ENCODE peak calls at places on chromosomes 6 and 20, in four cellular contexts. I is psoas muscle; C is stomach; O is CD8-positive, alpha-beta T cell. J is an unnamed sample. For H3K36me3, the result is how much of the 10 kb centered on the place peaks cover.

GRCh38 chr20:35992713-35993335 is 24.4 kb downstream of the CNBD2 start:
- DNase-seq in I (no peak), C (peak), O (peak), J (no peak)

GRCh38 chr6:19865178-19865577 is 28.0 kb downstream of the ID4 start:
- DNase-seq in I (no peak), C (no peak), O (no peak), J (no peak)

GRCh38 chr20:3931664-3932063 is 42.5 kb downstream of the PANK2 start:
- DNase-seq in I (no peak), C (no peak), O (no peak), J (no peak)

GRCh38 chr6:90297866-90298381 is 1.3 kb upstream of the BACH2 start:
- DNase-seq in I (no peak), C (no peak), O (no peak), J (no peak)

GRCh38 chr6:113050010-113050893 is 703.1 kb downstream of the RFPL4B start:
- DNase-seq in I (no peak), C (no peak), O (no peak), J (no peak)

GRCh38 chr6:16276991-16277981 is 38.9 kb downstream of the GMPR start:
- DNase-seq in I (peak), C (peak), O (no peak), J (peak)

GRCh38 chr20:49395183-49395582 is 87.3 kb downstream of the KCNB1 start:
- DNase-seq in I (peak), C (no peak), O (no peak), J (no peak)

GRCh38 chr20:5510446-5510845 is 193.7 kb upstream of the PROKR2 start:
- DNase-seq in I (no peak), C (no peak), O (no peak), J (no peak)

GRCh38 chr6:39211183-39211582 is 18.1 kb downstream of the KCNK5 start:
- DNase-seq in I (no peak), C (no peak), O (no peak), J (no peak)

GRCh38 chr6:21612067-21612745 is 18.7 kb downstream of the SOX4 start:
- DNase-seq in I (no peak), C (no peak), O (no peak), J (no peak)

GRCh38 chr20:13898012-13898612 is 92.3 kb downstream of the SEL1L2 start:
- DNase-seq in I (no peak), C (no peak), O (no peak), J (no peak)

DNA sequence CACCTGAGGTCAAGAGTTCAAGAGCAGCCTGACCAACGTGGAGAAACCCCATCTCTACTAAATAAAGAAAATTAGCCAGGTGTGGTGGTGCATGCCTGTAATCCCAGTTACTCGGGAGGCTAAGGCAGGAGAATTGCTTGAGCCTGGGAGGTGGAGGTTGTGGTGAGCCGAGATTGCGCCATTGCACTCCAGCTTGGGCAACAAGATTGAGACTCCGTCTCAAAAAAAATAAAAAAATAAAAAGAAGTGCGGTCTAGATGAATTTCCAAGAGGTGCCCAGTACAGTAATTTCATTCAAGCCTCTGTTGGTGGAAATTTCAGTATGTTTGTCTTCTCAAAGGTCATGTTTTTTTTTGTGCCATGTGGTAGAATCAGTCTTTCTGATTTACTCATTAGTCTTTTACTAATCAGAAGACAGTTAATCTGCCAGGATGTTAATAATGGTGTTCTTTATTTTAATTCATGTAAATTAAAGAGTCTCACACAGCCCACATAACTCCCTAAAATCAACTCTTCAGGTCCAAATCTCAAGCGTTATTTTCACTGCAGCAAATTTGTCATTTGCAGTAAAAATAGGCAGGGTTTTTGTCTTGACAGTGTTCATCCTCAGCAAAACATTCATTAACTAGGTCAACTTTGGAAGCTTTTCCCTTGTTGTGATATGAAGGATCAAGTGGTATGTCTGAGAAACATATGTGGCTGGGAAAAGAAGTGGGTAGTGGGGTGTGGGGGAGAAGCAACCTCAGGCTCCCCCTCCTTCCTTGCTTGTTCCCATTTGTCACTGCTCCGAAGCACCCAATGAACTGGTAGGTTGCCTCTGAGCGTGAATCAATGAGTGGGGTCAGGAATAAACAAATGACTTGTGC is 13.3 kb downstream of the TP53INP2 start:
- DNase-seq in I (no peak), C (no peak), O (no peak), J (no peak)
- H3K4me3 ChIP-seq in I (no peak), C (no peak), O (no peak), J (no peak)

GRCh38 chr20:57047281-57048026 is 219.0 kb downstream of the BMP7 start:
- DNase-seq in I (no peak), C (no peak), O (no peak), J (no peak)
- TF ChIP-seq CTCF in I (no peak), C (no peak), O (no peak), J (peak)

GRCh38 chr6:37311666-37312473 is 41.9 kb upstream of the RNF8 start:
- DNase-seq in I (no peak), C (no peak), O (no peak), J (no peak)

GRCh38 chr6:37313698-37314097 is 40.1 kb upstream of the RNF8 start:
- DNase-seq in I (no peak), C (no peak), O (no peak), J (no peak)

GRCh38 chr6:37314803-37315515 is 38.8 kb upstream of the RNF8 start:
- DNase-seq in I (no peak), C (peak), O (peak), J (no peak)

GRCh38 chr6:37316071-37316470 is 37.7 kb upstream of the RNF8 start:
- DNase-seq in I (no peak), C (no peak), O (no peak), J (no peak)

DNA sequence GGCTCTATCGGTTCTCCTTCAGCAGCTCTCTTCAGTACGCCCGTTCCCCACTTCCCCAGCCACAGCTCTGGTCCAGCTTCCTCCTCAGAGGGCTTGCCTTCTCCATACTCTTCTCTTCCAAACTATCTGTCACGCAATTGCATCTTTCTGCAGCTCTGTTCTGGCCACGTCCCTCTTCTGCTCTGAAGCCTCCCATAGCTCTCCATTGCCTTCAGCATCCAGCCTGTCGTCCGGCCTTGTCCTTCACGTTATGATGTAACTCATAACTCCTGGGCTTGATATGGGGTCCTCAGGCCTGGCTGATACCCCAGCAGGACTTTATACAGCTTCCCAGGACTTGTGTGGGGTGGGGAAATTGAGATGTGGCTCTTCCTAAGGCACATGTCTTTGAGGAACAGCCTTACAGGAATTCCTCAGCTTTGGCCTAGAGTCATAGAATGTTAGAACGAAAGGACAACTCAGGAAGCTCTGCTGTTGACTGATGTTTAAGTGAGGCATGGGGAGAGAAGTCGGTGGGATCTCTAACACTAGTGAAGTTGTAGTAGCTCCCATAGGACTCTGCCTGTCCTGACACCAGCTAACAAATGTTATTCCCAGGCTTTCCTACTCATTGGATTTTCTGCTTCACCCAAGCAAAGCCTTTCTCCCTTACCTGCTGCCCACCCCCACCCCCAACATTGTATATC is 39.5 kb upstream of the RNF8 start:
- DNase-seq in I (no peak), C (no peak), O (no peak), J (no peak)
- H3K36me3 ChIP-seq in I (half or more), C (half or more), O (under half), J (under half)

DNA sequence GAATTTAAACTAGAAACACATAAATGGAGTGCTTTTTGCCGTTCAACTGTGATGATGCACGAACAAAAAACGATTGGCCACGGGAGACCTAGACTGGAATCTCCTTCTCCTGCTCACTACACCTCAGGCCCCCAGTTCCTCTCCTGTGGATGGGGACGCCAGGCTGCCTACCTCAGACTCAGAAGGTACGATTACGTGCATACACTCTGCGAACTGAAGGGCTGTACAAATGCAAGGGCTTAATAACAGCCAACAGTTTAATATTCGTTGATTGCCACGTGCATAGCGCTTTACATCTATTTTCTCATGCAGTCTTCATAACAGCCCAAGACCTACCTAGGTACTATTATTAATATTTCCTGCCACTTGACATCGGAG is 495 bp upstream of the ARMC2 start:
- DNase-seq in I (no peak), C (no peak), O (no peak), J (no peak)
- H3K4me3 ChIP-seq in I (peak), C (peak), O (peak), J (peak)

DNA sequence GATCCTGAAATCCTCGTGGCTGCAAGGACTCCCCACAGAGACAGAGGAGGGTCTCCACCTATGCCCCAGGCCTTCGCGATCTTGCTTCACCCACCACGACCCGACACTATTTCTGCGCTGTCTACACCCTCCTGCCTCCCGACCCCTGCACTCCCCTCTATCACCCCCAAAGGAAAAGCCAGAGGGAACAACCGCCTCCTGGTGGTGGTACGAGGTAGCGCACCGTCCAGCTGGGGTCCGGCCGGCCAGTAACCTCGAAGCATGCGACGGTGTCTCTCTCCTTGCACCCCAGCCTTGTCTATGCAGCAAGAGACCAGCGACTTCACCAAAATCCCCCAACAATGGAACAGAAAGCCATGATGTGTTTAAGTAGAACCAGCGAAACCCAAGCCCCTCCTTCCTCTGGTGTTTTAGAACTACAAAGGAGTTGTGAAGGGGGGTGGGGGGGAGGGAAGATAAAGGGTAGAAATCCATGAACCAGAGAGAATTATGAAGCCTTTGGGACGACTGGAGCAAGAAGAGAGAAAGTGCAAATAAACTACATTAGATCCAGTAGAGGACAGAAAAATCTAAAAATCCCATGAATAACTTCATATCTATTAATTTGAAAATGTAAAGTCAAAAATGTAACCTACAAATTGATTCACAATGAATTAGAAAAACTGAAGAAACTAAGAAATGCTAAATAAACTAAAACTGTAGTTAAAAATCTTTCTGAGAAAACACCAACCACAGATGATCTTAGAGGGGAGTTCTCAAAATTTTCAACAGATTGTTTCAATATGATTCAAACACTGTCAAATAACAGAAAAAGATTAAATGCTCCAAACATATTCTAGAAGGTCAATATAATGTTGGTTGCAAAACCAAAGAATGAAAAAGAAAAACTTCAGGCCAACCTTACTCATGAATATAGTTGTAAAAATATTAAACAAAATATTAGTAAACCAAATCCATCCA is 168.0 kb downstream of the CDK19 start:
- DNase-seq in I (no peak), C (no peak), O (no peak), J (no peak)
- TF ChIP-seq CTCF in I (no peak), C (no peak), O (no peak), J (peak)

GRCh38 chr20:18548465-18548864 is 18.8 kb upstream of the SMIM26 start:
- DNase-seq in I (no peak), C (no peak), O (no peak), J (no peak)
- H3K36me3 ChIP-seq in I (half or more), C (half or more), O (under half), J (under half)

DNA sequence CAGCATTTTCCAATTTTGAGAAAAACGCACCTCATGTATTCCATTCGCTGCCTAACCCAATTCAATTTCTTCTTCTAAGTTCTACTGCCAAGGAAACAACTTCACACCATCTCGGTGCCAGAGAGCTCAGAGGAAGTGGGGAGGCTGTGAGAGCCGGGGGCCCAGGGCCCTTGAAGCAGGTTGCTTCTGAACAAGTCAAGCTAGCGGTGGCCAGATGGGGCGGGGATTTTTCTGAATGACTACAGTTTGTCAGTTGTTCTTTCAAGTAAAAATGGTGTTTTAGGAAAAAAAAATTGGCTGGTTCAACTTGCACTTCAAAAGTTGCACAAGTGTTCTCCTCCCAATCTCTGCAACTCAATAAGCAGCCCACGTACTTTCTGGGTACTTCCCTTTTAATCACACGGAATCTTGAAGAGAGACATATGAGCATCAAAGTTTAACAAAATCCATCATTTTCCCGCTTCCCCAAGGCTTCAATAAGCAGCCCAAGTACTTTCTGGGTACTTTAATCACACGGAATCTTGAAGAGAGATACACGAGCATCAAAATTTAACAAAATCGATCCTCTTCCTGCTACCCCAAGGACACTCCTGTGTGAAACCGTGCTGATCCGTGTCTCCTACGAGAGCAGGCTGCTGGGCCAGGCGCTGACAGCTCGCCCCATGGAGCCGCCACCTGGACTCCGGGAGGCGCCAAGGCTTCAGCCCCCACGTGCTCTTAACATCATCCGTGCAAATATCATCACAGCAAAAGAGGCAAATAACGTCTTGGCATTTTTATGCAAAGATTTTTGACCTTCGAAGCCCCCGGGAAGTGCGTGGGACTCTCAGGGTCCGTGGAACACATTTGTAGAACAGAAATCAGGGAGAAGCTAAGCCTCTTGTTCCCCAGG is 186.7 kb upstream of the PDE10A start:
- DNase-seq in I (no peak), C (no peak), O (no peak), J (no peak)
- H3K4me3 ChIP-seq in I (peak), C (no peak), O (no peak), J (no peak)

GRCh38 chr20:59515906-59516209 is 88.5 kb upstream of the PHACTR3 start:
- DNase-seq in I (no peak), C (no peak), O (no peak), J (no peak)
- TF ChIP-seq CTCF in I (no peak), C (no peak), O (no peak), J (no peak)